ENCODE peak calls at places on chromosomes 3 and 15, in nine cellular contexts. L is natural killer cell treated with Interleukin-12 subunit alpha and Interleukin-12 subunit beta and Interleukin-15 and Interleukin-18, amount 100 ng/mL, for 72 hours; H is PC-3; M is stimulated activated CD4-positive, alpha-beta T cell treated with anti-CD3 and anti-CD28 coated beads, Interleukin-12 subunit alpha, Interleukin-12 subunit beta, amount 100 ng/mL, for 48 hours; Q is HTR-8/SVneo; Z is endothelial cell; S is posterior cingulate gyrus; E is left colon; K is BJ. W is an unnamed sample.

GRCh38 chr3:29649815-29650547 is 369.1 kb downstream of the RBMS3 start:
- DNase-seq in L (no peak), H (peak; percentile 59), M (no peak), Q (peak; percentile 35), Z (no peak), S (no peak), E (no peak), K (no peak), W (no peak)

GRCh38 chr3:26438981-26439884 is 183.3 kb upstream of the LRRC3B start:
- DNase-seq in L (no peak), H (no peak), M (no peak), Q (no peak), Z (no peak), S (no peak), E (no peak), K (no peak), W (no peak)

GRCh38 chr15:59886476-59886875 is 117.6 kb upstream of the FOXB1 start:
- DNase-seq in L (no peak), H (no peak), M (no peak), Q (no peak), Z (no peak), S (no peak), E (no peak), K (no peak), W (no peak)

GRCh38 chr3:129112308-129113052 is 9.1 kb downstream of the RAB43 start:
- DNase-seq in L (no peak), H (no peak), M (no peak), Q (no peak), Z (no peak), S (no peak), E (no peak), K (no peak), W (no peak)

GRCh38 chr15:27993996-27994775 is 104.9 kb downstream of the OCA2 start:
- DNase-seq in L (no peak), H (no peak), M (no peak), Q (no peak), Z (no peak), S (no peak), E (no peak), K (no peak), W (no peak)

GRCh38 chr3:52388933-52389332 is 56.0 kb downstream of the SEMA3G start:
- DNase-seq in L (no peak), H (peak; percentile 14), M (no peak), Q (no peak), Z (no peak), S (no peak), E (no peak), K (no peak), W (no peak)

GRCh38 chr15:69668963-69669362 is 216.3 kb downstream of the RPLP1 start:
- DNase-seq in L (peak; percentile 75), H (no peak), M (no peak), Q (no peak), Z (no peak), S (no peak), E (peak; percentile 39), K (no peak), W (no peak)

GRCh38 chr3:113214917-113215595 is 3.7 kb downstream of the BOC start:
- DNase-seq in L (no peak), H (no peak), M (no peak), Q (no peak), Z (no peak), S (no peak), E (no peak), K (peak; percentile 72), W (no peak)

GRCh38 chr3:42043116-42043796 is 47.9 kb upstream of the TRAK1 start:
- DNase-seq in L (no peak), H (peak; percentile 24), M (no peak), Q (no peak), Z (peak; percentile 75), S (no peak), E (no peak), K (no peak), W (peak; percentile 68)

GRCh38 chr3:58358808-58359207 is 26.1 kb downstream of the PXK start:
- DNase-seq in L (no peak), H (no peak), M (no peak), Q (no peak), Z (no peak), S (no peak), E (no peak), K (no peak), W (no peak)

W was measured in neural crest cell.